ENCODE peak calls at places on chromosomes 7 and 10, in five cellular contexts. S is SK-N-SH, P is tibial nerve, J is left ventricle myocardium inferior, Z is heart left ventricle. E is an unnamed sample. For H3K4me1 and H3K9me3, the result is how much of the 10 kb centered on the place peaks cover.

GRCh38 chr10:129955591-129956284 is 8.3 kb downstream of the EBF3 start:
- DNase-seq in S (no peak), P (no peak), J (no peak), Z (no peak), E (no peak)

GRCh38 chr7:414681-415560 is 104.7 kb downstream of the PDGFA start:
- DNase-seq in S (peak), P (no peak), J (peak), Z (no peak), E (no peak)

GRCh38 chr10:31147220-31147608 is 115.5 kb upstream of the ZNF438 start:
- DNase-seq in S (no peak), P (no peak), J (no peak), Z (no peak), E (no peak)

GRCh38 chr10:29949411-29950011 is 109.9 kb downstream of the JCAD start:
- DNase-seq in S (no peak), P (no peak), J (no peak), Z (no peak), E (no peak)

GRCh38 chr10:123642293-123642692 is 23.9 kb upstream of the GPR26 start:
- DNase-seq in S (peak), P (no peak), J (no peak), Z (no peak), E (no peak)

GRCh38 chr7:112266595-112267270 is 60.2 kb downstream of the ZNF277 start:
- DNase-seq in S (no peak), P (no peak), J (no peak), Z (no peak), E (no peak)

GRCh38 chr10:116720241-116721047 is 21.9 kb downstream of the HSPA12A start:
- DNase-seq in S (no peak), P (no peak), J (no peak), Z (no peak), E (no peak)

GRCh38 chr10:90912854-90913479 is 7.9 kb downstream of the ANKRD1 start:
- DNase-seq in S (no peak), P (no peak), J (no peak), Z (no peak), E (no peak)

GRCh38 chr10:43336641-43337318 is 34.7 kb upstream of the FXYD4 start:
- DNase-seq in S (no peak), P (no peak), J (no peak), Z (no peak), E (no peak)

GRCh38 chr7:49099587-49100326 is 175.4 kb downstream of the CDC14C start:
- DNase-seq in S (no peak), P (no peak), J (no peak), Z (no peak), E (no peak)

GRCh38 chr10:43689618-43689954 is 40.9 kb upstream of the ZNF32 start:
- DNase-seq in S (peak), P (peak), J (peak), Z (peak), E (peak)

GRCh38 chr7:101869026-101869900 is 51.8 kb downstream of the CUX1 start:
- DNase-seq in S (no peak), P (no peak), J (no peak), Z (no peak), E (no peak)
- H3K4me1 ChIP-seq in S (under half), P (under half), J (under half), Z (under half), E (under half)

DNA sequence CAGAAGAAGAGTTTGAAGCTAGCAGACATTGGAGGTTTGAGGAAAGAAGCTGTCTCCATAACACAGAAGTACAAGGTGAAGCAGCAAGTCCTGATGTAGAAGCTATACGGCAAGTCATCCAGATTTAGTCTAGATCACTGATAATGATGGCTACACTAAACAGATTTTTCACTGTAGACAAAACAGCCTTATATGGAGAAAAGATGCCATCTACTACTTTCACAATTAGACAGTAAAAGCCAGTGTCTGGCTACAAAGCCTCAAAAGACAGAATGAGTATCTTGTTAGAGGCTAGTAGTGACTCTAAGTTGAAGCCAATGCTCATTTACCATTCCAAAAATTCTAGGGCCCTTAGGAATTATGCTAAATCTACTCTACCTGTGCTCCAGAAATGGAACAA is 85.1 kb downstream of the SNX13 start:
- DNase-seq in S (no peak), P (no peak), J (no peak), Z (no peak), E (no peak)
- H3K9me3 ChIP-seq in S (under half), P (under half), J (under half), Z (under half), E (under half)

DNA sequence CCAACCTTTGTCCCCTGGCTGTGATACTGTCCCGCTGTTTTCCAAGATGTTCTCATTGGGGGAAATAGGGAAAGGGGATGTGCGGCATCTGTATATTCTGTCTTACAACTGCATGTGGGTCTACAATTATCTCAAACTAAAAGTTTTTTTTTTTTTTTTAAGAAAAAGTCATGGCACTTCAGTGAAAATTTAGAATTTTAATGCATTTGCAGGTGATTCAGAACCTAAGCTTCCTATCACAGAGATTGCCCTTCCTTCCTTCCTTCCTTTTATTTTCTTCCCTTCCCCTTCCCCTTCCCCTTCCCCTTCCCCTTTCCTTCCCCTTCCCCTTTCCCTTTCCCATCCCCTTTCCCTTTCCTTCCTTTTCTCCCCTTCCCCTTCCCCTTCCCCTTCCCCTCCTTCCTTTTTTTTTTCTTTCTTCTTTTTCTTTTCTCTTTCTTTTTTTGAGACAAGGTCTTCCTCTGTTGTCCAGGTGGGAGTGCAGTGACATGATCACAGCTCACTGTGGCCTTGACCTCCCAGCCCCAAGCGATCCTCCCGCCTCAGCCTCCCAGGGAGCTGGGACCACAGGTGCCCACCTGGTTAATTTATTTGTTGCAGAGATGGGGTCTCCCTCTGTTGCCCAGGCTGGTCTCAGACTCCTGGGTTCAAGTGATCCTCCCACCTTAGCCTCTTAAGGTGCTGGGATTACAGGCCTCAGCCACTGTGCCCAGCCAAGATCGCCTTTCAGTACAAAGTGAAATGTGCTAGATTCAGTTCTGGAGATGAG is 32.0 kb downstream of the JAKMIP3 start:
- DNase-seq in S (no peak), P (no peak), J (no peak), Z (no peak), E (no peak)
- H3K4me1 ChIP-seq in S (under half), P (under half), J (under half), Z (under half), E (under half)

GRCh38 chr10:131115801-131116200 is 195.7 kb downstream of the TCERG1L start:
- DNase-seq in S (no peak), P (no peak), J (no peak), Z (no peak), E (no peak)
- H3K9me3 ChIP-seq in S (under half), P (under half), J (under half), Z (under half), E (under half)

GRCh38 chr10:78756604-78757442 is 311.9 kb upstream of the ZMIZ1 start:
- DNase-seq in S (no peak), P (peak), J (peak), Z (peak), E (no peak)
- H3K4me1 ChIP-seq in S (half or more), P (under half), J (under half), Z (under half), E (under half)